ENCODE peak calls at places on chromosomes 16 and 17, in five cellular contexts. T is kidney, K is Calu3, J is MCF 10A, R is GM12864. V is an unnamed sample.
A peak's percentile ranks its signal among the peaks of the same experiment; 100 is the strongest.

GRCh38 chr16:1335211-1335971 is 1.9 kb downstream of the BAIAP3 start:
- DNase-seq in J (no peak), T (no peak), R (no peak), K (no peak), V (no peak)

GRCh38 chr16:79923431-79923830 is 322.9 kb upstream of the MAF start:
- DNase-seq in T (no peak), J (no peak), K (no peak), R (no peak), V (no peak)

GRCh38 chr17:73291260-73291801 is 20.5 kb downstream of the CDC42EP4 start:
- DNase-seq in R (no peak), K (peak; percentile 86), J (peak; percentile 94), T (peak; percentile 89), V (no peak)

GRCh38 chr17:82933911-82934310 is 94.1 kb upstream of the ZNF750 start:
- DNase-seq in J (no peak), R (no peak), T (peak; percentile 37), K (no peak), V (no peak)

GRCh38 chr16:65075877-65076276 is 46.0 kb downstream of the CDH11 start:
- DNase-seq in K (no peak), J (no peak), T (no peak), R (no peak), V (no peak)

GRCh38 chr16:73390936-73391335 is 343.0 kb upstream of the ZFHX3 start:
- DNase-seq in K (no peak), J (peak; percentile 71), T (no peak), R (no peak), V (no peak)

GRCh38 chr17:50080827-50081226 is 14.3 kb upstream of the PDK2 start:
- DNase-seq in K (no peak), J (no peak), R (peak; percentile 64), T (no peak), V (no peak)

GRCh38 chr16:2706085-2706484 is 13.9 kb downstream of the PRSS27 start:
- DNase-seq in J (no peak), K (no peak), T (no peak), R (no peak), V (no peak)

GRCh38 chr17:61409301-61410099 is 9.9 kb downstream of the TBX2 start:
- DNase-seq in T (peak; percentile 90), K (peak; percentile 76), R (no peak), J (peak; percentile 49), V (peak; percentile 31)